ENCODE peak calls at places on chromosomes 12 and 14, in ten cellular contexts. C is GM23248; U is CD4-positive, CD25-positive, alpha-beta regulatory T cell; Q is CD4-positive, alpha-beta T cell; K is NT2/D1; Z is mammary epithelial cell; B is ovary; R is body of pancreas; O is PC-3; J is CD4-positive, alpha-beta memory T cell. T is an unnamed sample. For H3K9me3, the result is how much of the 10 kb centered on the place peaks cover.

GRCh38 chr12:55736780-55737580 is 5.9 kb upstream of the GDF11 start:
- DNase-seq in C (peak), U (peak), Q (peak), K (peak), Z (peak), B (no peak), R (peak), O (peak), J (peak), T (no peak)

GRCh38 chr14:101078892-101079221 is 175.3 kb upstream of the RTL1 start:
- DNase-seq in C (no peak), U (no peak), Q (no peak), K (no peak), Z (no peak), B (no peak), R (no peak), O (no peak), J (no peak), T (no peak)

GRCh38 chr14:22479132-22479531 is 109.9 kb downstream of the DAD1 start:
- DNase-seq in C (no peak), U (no peak), Q (no peak), K (no peak), Z (no peak), B (no peak), R (no peak), O (no peak), J (no peak), T (no peak)

GRCh38 chr14:58166005-58166983 is 14.3 kb upstream of the ARMH4 start:
- DNase-seq in C (peak), U (peak), Q (peak), K (peak), Z (peak), B (peak), R (peak), O (peak), J (peak), T (peak)

GRCh38 chr12:44716681-44717080 is 159.4 kb downstream of the NELL2 start:
- DNase-seq in C (no peak), U (no peak), Q (no peak), K (no peak), Z (no peak), B (no peak), R (no peak), O (no peak), J (no peak), T (no peak)

GRCh38 chr12:94100990-94101901 is 47.1 kb upstream of the PLXNC1 start:
- DNase-seq in C (peak), U (peak), Q (peak), K (peak), Z (peak), B (peak), R (peak), O (peak), J (peak), T (peak)

GRCh38 chr12:132178801-132179401 is 34.6 kb downstream of the NOC4L start:
- DNase-seq in C (no peak), U (peak), Q (peak), K (no peak), Z (no peak), B (no peak), R (no peak), O (peak), J (peak), T (no peak)

GRCh38 chr12:48601013-48601756 is 31.3 kb upstream of the LALBA start:
- DNase-seq in C (peak), U (no peak), Q (no peak), K (peak), Z (peak), B (no peak), R (no peak), O (peak), J (no peak), T (no peak)

GRCh38 chr12:127629066-127629820 is 637.7 kb upstream of the TMEM132C start:
- DNase-seq in C (peak), U (no peak), Q (no peak), K (no peak), Z (no peak), B (no peak), R (no peak), O (peak), J (no peak), T (no peak)

GRCh38 chr12:24902521-24903304 is 46.2 kb downstream of the BCAT1 start:
- DNase-seq in C (peak), U (no peak), Q (no peak), K (peak), Z (peak), B (no peak), R (no peak), O (no peak), J (peak), T (no peak)

GRCh38 chr12:117034691-117035090 is 64.5 kb downstream of the TESC start:
- DNase-seq in C (no peak), U (no peak), Q (no peak), K (no peak), Z (no peak), B (no peak), R (no peak), O (no peak), J (no peak), T (no peak)

GRCh38 chr14:68282479-68283377 is 463.1 kb downstream of the RAD51B start:
- DNase-seq in C (no peak), U (peak), Q (peak), K (no peak), Z (no peak), B (no peak), R (no peak), O (no peak), J (peak), T (peak)

GRCh38 chr12:68336754-68337343 is 4.7 kb upstream of the MDM1 start:
- DNase-seq in C (no peak), U (no peak), Q (no peak), K (no peak), Z (peak), B (no peak), R (no peak), O (peak), J (no peak), T (no peak)

GRCh38 chr14:53956427-53957201 is at the start of gene BMP4:
- DNase-seq in C (peak), U (no peak), Q (no peak), K (peak), Z (no peak), B (peak), R (peak), O (no peak), J (peak), T (no peak)

GRCh38 chr14:22981090-22982012 is 1.0 kb downstream of the AJUBA start:
- DNase-seq in C (peak), U (no peak), Q (no peak), K (no peak), Z (peak), B (peak), R (no peak), O (peak), J (peak), T (no peak)

GRCh38 chr12:50546441-50547318 is 41.9 kb downstream of the DIP2B start:
- DNase-seq in C (peak), U (no peak), Q (no peak), K (no peak), Z (no peak), B (no peak), R (no peak), O (peak), J (no peak), T (no peak)

GRCh38 chr12:1830981-1831930 is 10.9 kb downstream of the LRTM2 start:
- DNase-seq in C (peak), U (no peak), Q (no peak), K (peak), Z (peak), B (peak), R (peak), O (peak), J (no peak), T (no peak)

GRCh38 chr12:5808956-5809355 is 136.1 kb downstream of the ANO2 start:
- DNase-seq in C (peak), U (no peak), Q (no peak), K (no peak), Z (peak), B (no peak), R (no peak), O (peak), J (no peak), T (no peak)

GRCh38 chr12:75909714-75910451 is 121.7 kb downstream of the PHLDA1 start:
- DNase-seq in C (no peak), U (no peak), Q (no peak), K (no peak), Z (no peak), B (no peak), R (peak), O (no peak), J (no peak), T (no peak)

GRCh38 chr14:102751088-102751487 is 26.2 kb upstream of the TRAF3 start:
- DNase-seq in C (no peak), U (no peak), Q (no peak), K (no peak), Z (no peak), B (no peak), R (no peak), O (no peak), J (no peak), T (no peak)

GRCh38 chr14:24054646-24055045 is 2.8 kb downstream of the CARMIL3 start:
- DNase-seq in C (no peak), U (no peak), Q (no peak), K (no peak), Z (no peak), B (no peak), R (no peak), O (no peak), J (no peak), T (no peak)

GRCh38 chr14:54606178-54606577 is 39.2 kb downstream of the SAMD4A start:
- DNase-seq in C (peak), U (no peak), Q (no peak), K (peak), Z (no peak), B (no peak), R (no peak), O (no peak), J (peak), T (no peak)

GRCh38 chr12:7439579-7440505 is 4.1 kb downstream of the CD163L1 start:
- DNase-seq in C (peak), U (no peak), Q (no peak), K (no peak), Z (no peak), B (no peak), R (peak), O (no peak), J (peak), T (no peak)

GRCh38 chr14:92531151-92531873 is 17.7 kb downstream of the RIN3 start:
- DNase-seq in C (no peak), U (peak), Q (no peak), K (no peak), Z (no peak), B (no peak), R (peak), O (no peak), J (no peak), T (no peak)

GRCh38 chr12:91272456-91273063 is 89.9 kb upstream of the DCN start:
- DNase-seq in C (no peak), U (no peak), Q (no peak), K (peak), Z (no peak), B (peak), R (peak), O (no peak), J (no peak), T (no peak)

GRCh38 chr14:21256539-21257394 is 12.5 kb downstream of the HNRNPC start:
- DNase-seq in C (no peak), U (no peak), Q (no peak), K (no peak), Z (no peak), B (no peak), R (no peak), O (no peak), J (no peak), T (no peak)

GRCh38 chr14:24565766-24566165 is 10.3 kb downstream of the CTSG start:
- DNase-seq in C (no peak), U (no peak), Q (no peak), K (no peak), Z (no peak), B (no peak), R (no peak), O (no peak), J (no peak), T (no peak)

GRCh38 chr14:40129162-40129561 is 696.9 kb upstream of the FBXO33 start:
- DNase-seq in C (no peak), U (no peak), Q (no peak), K (no peak), Z (no peak), B (no peak), R (no peak), O (no peak), J (no peak), T (no peak)
- H3K9me3 ChIP-seq in C (under half), U (under half), Q (under half), K (under half), Z (under half), B (under half), R (under half), O (under half), J (under half), T (under half)

DNA sequence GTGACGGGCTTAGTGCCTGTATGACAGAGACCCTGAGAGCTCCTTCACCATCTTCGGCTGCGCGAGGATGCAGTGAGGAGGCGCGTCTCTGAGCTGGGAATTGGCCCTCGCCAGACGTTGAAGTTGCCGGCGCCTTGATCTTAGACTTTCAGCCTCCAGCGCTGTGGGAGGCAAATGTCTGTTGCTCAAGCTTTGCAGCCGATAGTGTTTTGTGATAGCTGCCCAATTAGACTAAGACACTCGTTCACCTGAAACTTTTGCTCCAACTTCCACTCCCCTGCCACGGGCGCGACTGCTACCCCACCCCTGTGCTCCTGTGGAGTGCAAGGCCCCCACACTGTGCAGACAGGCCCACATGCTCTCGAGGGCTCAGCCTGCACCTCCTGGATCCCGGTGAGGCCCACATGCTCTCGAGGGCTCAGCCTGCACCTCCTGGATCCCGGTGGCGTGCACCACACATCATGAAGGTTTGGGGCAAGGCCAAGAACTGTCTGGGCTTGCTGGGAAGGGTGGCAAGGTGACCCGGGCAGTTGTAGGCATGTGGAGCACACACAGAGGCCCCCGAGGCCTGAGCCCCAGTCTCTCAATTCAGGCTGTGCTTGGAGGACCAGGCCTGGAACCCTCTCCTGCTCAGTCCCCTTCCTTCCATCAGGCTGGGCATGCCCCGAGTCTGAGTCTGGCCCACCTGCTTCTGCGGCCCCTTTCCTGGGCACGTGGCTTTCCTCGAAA is 324.6 kb downstream of the TMEM121 start:
- DNase-seq in C (no peak), U (no peak), Q (no peak), K (no peak), Z (no peak), B (no peak), R (no peak), O (no peak), J (no peak), T (no peak)
- H3K9me3 ChIP-seq in C (under half), U (under half), Q (under half), K (under half), Z (under half), B (under half), R (under half), O (under half), J (under half), T (under half)

GRCh38 chr12:37546206-37546605 is 770.4 kb upstream of the ALG10B start:
- DNase-seq in C (no peak), U (no peak), Q (no peak), K (no peak), Z (no peak), B (no peak), R (no peak), O (no peak), J (no peak), T (no peak)
- H3K9me3 ChIP-seq in C (under half), U (under half), Q (under half), K (under half), Z (under half), B (under half), R (under half), O (under half), J (under half), T (under half)

GRCh38 chr12:38152816-38153736 is 163.5 kb upstream of the ALG10B start:
- DNase-seq in C (no peak), U (no peak), Q (no peak), K (no peak), Z (no peak), B (no peak), R (no peak), O (no peak), J (no peak), T (no peak)
- H3K9me3 ChIP-seq in C (under half), U (under half), Q (under half), K (under half), Z (under half), B (under half), R (under half), O (under half), J (under half), T (under half)

GRCh38 chr12:38118632-38119031 is 197.9 kb upstream of the ALG10B start:
- DNase-seq in C (no peak), U (no peak), Q (no peak), K (no peak), Z (no peak), B (no peak), R (no peak), O (no peak), J (no peak), T (no peak)

GRCh38 chr12:38113991-38114390 is 202.6 kb upstream of the ALG10B start:
- DNase-seq in C (no peak), U (no peak), Q (no peak), K (no peak), Z (no peak), B (no peak), R (no peak), O (peak), J (no peak), T (no peak)

GRCh38 chr12:38120438-38120837 is 196.1 kb upstream of the ALG10B start:
- DNase-seq in C (no peak), U (no peak), Q (no peak), K (no peak), Z (no peak), B (no peak), R (no peak), O (no peak), J (no peak), T (no peak)

GRCh38 chr12:38116968-38117367 is 199.6 kb upstream of the ALG10B start:
- DNase-seq in C (no peak), U (no peak), Q (no peak), K (no peak), Z (no peak), B (no peak), R (no peak), O (no peak), J (no peak), T (no peak)
- H3K9me3 ChIP-seq in C (under half), U (under half), Q (under half), K (under half), Z (under half), B (under half), R (under half), O (under half), J (under half), T (under half)

DNA sequence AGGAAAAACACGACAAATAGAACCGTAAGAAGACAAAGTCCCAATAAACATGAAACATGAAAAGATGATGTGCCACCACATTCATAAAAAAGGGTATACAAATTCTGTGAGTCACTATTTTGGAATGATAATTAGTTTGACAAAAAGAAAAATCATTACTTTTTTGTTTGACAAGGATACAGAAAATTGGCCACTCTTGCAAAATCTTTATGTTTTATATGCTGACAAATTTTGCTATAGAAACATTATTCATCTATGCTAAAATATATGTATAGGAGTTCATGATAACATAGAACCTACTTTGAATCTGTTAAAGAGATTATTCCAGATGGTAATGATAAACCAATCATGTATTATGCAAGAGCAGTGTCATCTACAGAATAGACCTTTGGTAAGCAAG is 1201.0 kb downstream of the FSCB start:
- DNase-seq in C (no peak), U (no peak), Q (no peak), K (no peak), Z (no peak), B (no peak), R (no peak), O (peak), J (no peak), T (no peak)
- H3K9me3 ChIP-seq in C (under half), U (under half), Q (under half), K (under half), Z (under half), B (under half), R (under half), O (under half), J (under half), T (under half)

DNA sequence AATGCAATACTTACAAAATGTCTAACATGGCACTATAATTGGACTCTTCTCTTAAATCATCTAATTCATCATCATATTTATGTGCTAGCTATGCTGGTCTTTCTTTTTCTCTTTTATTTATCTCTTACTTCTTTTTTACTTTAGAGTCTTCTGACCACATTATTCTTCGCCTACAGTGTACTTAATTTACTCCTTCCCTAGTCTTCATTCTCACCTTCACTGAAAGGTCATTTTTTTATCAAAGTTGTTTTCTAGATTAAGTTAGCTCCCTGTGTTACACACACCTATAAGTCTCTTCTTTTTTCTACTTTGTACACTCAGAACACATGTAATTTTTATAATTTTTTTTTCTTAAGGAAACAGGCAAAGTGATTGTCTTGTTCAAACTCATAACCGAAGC is 1351.2 kb downstream of the FSCB start:
- DNase-seq in C (no peak), U (no peak), Q (no peak), K (no peak), Z (no peak), B (no peak), R (no peak), O (no peak), J (no peak), T (no peak)
- H3K9me3 ChIP-seq in C (under half), U (under half), Q (under half), K (under half), Z (under half), B (under half), R (under half), O (under half), J (under half), T (under half)

GRCh38 chr14:65425885-65426284 is 13.4 kb downstream of the FUT8 start:
- DNase-seq in C (no peak), U (no peak), Q (no peak), K (no peak), Z (no peak), B (no peak), R (no peak), O (peak), J (no peak), T (no peak)
- H3K9me3 ChIP-seq in C (under half), U (under half), Q (under half), K (under half), Z (under half), B (under half), R (under half), O (under half), J (under half), T (under half)